ENCODE peak calls at places on chromosomes 2 and 18, in four cellular contexts. F, R, Q and X are unnamed samples.

GRCh38 chr18:13623348-13623747 is 103.0 kb downstream of the FAM210A start:
- DNase-seq in F (no peak), R (no peak), Q (no peak), X (no peak)

GRCh38 chr18:65215865-65216466 is 534.8 kb upstream of the CDH7 start:
- DNase-seq in F (no peak), R (no peak), Q (no peak), X (no peak)

GRCh38 chr18:49019446-49020045 is 68.8 kb upstream of the SMAD7 start:
- DNase-seq in F (no peak), R (no peak), Q (no peak), X (no peak)

GRCh38 chr2:144943293-144943941 is 423.5 kb upstream of the ZEB2 start:
- DNase-seq in F (no peak), R (no peak), Q (no peak), X (no peak)

GRCh38 chr2:224591245-224591644 is 6.1 kb upstream of the CUL3 start:
- DNase-seq in F (no peak), R (no peak), Q (no peak), X (no peak)

GRCh38 chr2:218360453-218360852 is 3.8 kb downstream of the CATIP start:
- DNase-seq in F (peak; percentile 93), R (no peak), Q (no peak), X (peak; percentile 50)

GRCh38 chr2:150403457-150403856 is 84.0 kb downstream of the RND3 start:
- DNase-seq in F (no peak), R (no peak), Q (no peak), X (peak; percentile 42)

GRCh38 chr2:47867205-47867604 is 39.1 kb downstream of the FBXO11 start:
- DNase-seq in F (no peak), R (no peak), Q (no peak), X (peak; percentile 9)

GRCh38 chr2:134700730-134701129 is 18.1 kb downstream of the TMEM163 start:
- DNase-seq in F (no peak), R (no peak), Q (no peak), X (no peak)

GRCh38 chr2:74399785-74400184 is 19.7 kb upstream of the DCTN1 start:
- DNase-seq in F (peak; percentile 72), R (no peak), Q (no peak), X (peak; percentile 62)

GRCh38 chr18:48539406-48540328 is 836 bp downstream of the CTIF start:
- DNase-seq in F (peak; percentile 69), R (peak; percentile 49), Q (no peak), X (peak; percentile 66)

GRCh38 chr2:54988612-54989011 is 61.6 kb downstream of the RTN4 start:
- DNase-seq in F (no peak), R (no peak), Q (no peak), X (no peak)